ENCODE peak calls at places on chromosomes 6 and 20, in seven cellular contexts. D, W, N, U, O, F and H are unnamed samples.
A peak's percentile ranks its signal among the peaks of the same experiment; 100 is the strongest.

GRCh38 chr6:52013035-52013434 is 74.4 kb downstream of the PKHD1 start:
- DNase-seq in U (no peak), N (no peak), D (no peak), O (no peak), F (peak; percentile 21), W (no peak), H (no peak)

GRCh38 chr6:47407295-47408281 is 70.0 kb upstream of the CD2AP start:
- DNase-seq in F (no peak), N (peak; percentile 33), W (no peak), D (no peak), O (no peak), U (no peak), H (no peak)

GRCh38 chr6:41940759-41941279 is 789 bp downstream of the CCND3 start:
- DNase-seq in W (peak; percentile 54), N (no peak), D (peak; percentile 56), O (peak; percentile 70), U (no peak), F (no peak), H (peak; percentile 66)

GRCh38 chr20:24667689-24668383 is 198.4 kb downstream of the SYNDIG1 start:
- DNase-seq in F (no peak), O (no peak), N (no peak), D (no peak), U (no peak), W (no peak), H (no peak)

GRCh38 chr20:51375561-51375960 is 167.0 kb downstream of the NFATC2 start:
- DNase-seq in W (no peak), U (no peak), N (no peak), D (no peak), F (no peak), O (no peak), H (no peak)

GRCh38 chr6:163460307-163460782 is 45.8 kb downstream of the QKI start:
- DNase-seq in N (peak; percentile 63), D (no peak), F (no peak), O (no peak), U (peak; percentile 67), W (no peak), H (no peak)

GRCh38 chr6:34571388-34571787 is 15.3 kb upstream of the SPDEF start:
- DNase-seq in D (no peak), W (no peak), F (no peak), N (no peak), U (no peak), O (no peak), H (no peak)

GRCh38 chr6:44478158-44478557 is 90.7 kb downstream of the CDC5L start:
- DNase-seq in W (no peak), D (no peak), O (no peak), F (no peak), U (no peak), N (no peak), H (no peak)

GRCh38 chr6:132244744-132245143 is 156.5 kb downstream of the MOXD1 start:
- DNase-seq in W (no peak), N (no peak), F (no peak), O (no peak), U (no peak), D (no peak), H (no peak)

GRCh38 chr6:42783177-42783875 is 1.5 kb downstream of the BICRAL start:
- DNase-seq in W (peak; percentile 84), U (peak; percentile 72), O (peak; percentile 84), N (peak; percentile 33), D (peak; percentile 80), F (peak; percentile 65), H (peak; percentile 69)

GRCh38 chr6:102355578-102355977 is 962.1 kb downstream of the GRIK2 start:
- DNase-seq in D (no peak), F (no peak), W (no peak), O (no peak), N (no peak), U (no peak), H (no peak)

GRCh38 chr6:169042061-169042460 is 211.6 kb downstream of the THBS2 start:
- DNase-seq in F (no peak), O (no peak), D (no peak), W (no peak), N (no peak), U (no peak), H (no peak)

GRCh38 chr6:111685506-111685905 is 79.8 kb upstream of the TRAF3IP2 start:
- DNase-seq in W (no peak), U (no peak), O (no peak), D (no peak), N (no peak), F (no peak), H (no peak)

GRCh38 chr20:47262365-47263013 is 94.0 kb downstream of the ZMYND8 start:
- DNase-seq in O (no peak), F (no peak), W (no peak), U (no peak), D (no peak), N (no peak), H (no peak)

DNA sequence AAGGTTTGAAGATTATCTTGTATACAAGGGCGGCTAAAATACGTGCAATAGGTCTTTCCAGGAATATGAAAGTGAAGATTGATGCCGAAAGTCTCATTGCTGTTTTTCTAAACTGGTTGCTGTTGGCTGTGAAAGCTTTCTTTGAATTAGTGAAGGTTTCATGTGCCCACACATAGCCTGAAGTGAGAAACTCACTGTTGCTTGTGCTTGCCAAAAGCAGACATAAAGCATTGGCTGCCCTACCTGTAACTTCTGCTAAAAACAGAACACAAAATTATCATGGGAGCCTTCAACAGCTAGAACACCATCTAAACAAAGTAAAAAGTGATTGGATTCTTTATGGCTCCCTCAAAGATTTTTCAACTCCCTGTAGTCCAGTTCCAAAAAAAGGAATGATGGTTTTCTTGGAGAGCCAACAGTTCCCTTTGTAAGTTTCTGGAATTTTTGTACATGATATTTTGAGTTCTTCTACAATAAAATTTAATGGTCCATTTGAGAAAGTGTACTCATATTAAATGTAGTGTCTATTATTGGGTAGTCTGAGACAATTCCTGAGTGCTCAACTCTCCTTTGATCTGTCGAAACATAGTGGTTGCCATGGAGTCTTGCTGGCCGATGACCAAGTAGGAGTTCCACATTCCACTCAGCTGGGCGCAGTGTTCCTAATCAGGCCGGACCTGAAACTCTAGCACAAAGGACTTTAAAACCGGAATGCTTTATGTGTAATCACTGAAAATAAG is 68.5 kb downstream of the PLEKHG1 start:
- DNase-seq in N (peak; percentile 88), F (peak; percentile 96), U (peak; percentile 85), O (peak; percentile 89), D (peak; percentile 93), W (peak; percentile 89), H (peak; percentile 96)
- H3K4me1 ChIP-seq in N (peaks cover 14% of the 10 kb centered on the region), F (peaks cover 23% of the 10 kb centered on the region), U (no peaks in the 10 kb centered on the region), O (peaks cover 28% of the 10 kb centered on the region), D (peaks cover 18% of the 10 kb centered on the region), W (peaks cover 8% of the 10 kb centered on the region), H (no peaks in the 10 kb centered on the region)

GRCh38 chr6:48917233-48917632 is 545.8 kb downstream of the MMUT start:
- DNase-seq in F (no peak), N (no peak), W (no peak), O (no peak), D (no peak), U (no peak), H (no peak)

GRCh38 chr6:48919555-48919954 is 543.5 kb downstream of the MMUT start:
- DNase-seq in N (no peak), D (no peak), O (no peak), U (no peak), F (no peak), W (no peak), H (no peak)

GRCh38 chr6:48922837-48923236 is 540.2 kb downstream of the MMUT start:
- DNase-seq in O (no peak), N (no peak), W (no peak), D (no peak), F (no peak), U (no peak), H (no peak)
- TF ChIP-seq CTCF in O (no peak), N (no peak), W (no peak), D (no peak), F (no peak), U (no peak), H (no peak)

GRCh38 chr6:33080127-33081089 is 4.6 kb downstream of the HLA-DPB1 start:
- DNase-seq in D (peak; percentile 58), U (peak; percentile 50), F (peak; percentile 31), N (peak; percentile 25), W (peak; percentile 60), O (peak; percentile 74), H (peak; percentile 84)

GRCh38 chr6:33082702-33083101 is 6.9 kb downstream of the HLA-DPB1 start:
- DNase-seq in U (peak; percentile 49), O (peak; percentile 59), F (no peak), W (peak; percentile 29), N (no peak), D (peak; percentile 49), H (no peak)

GRCh38 chr6:33078919-33079521 is 3.2 kb downstream of the HLA-DPB1 start:
- DNase-seq in U (no peak), W (no peak), D (no peak), N (no peak), O (no peak), F (no peak), H (no peak)

GRCh38 chr6:33079575-33079974 is 3.8 kb downstream of the HLA-DPB1 start:
- DNase-seq in O (no peak), F (no peak), U (no peak), N (no peak), D (no peak), W (no peak), H (no peak)

DNA sequence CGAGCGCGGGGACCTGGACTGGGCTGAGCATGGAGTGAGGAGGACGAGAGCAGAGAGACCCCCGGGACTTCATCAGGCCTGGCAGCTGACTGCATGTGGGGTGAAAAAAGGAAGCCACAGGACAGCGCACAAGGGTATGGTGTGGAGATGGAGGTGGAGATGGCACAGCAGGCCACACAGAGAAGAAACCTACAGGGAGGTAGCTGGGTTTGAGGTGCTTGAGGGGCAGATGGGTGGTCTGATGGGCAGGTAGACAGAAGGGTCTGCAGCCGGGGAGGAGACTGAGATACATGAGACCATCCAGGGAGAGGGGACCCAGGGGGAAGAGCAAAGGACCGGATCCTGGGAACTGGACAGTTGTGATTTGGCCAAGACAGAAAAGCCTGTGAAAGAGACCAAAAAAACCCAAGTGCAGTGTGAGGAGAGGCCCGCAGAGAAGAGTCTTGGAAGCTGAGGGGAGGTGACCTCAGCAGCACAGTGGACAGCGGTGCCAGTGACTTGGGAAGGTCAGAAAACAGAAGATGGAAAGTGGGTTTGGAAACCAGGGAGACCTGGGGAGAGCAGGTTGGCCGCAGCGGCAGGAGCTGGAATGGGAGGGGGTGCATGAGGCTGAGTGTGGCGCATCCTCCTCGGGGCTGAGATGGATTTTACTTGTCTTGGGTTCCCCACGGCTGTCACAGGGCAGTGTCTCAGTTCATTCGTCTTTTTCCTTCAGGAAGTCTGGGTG is 5.5 kb downstream of the HLA-DPB1 start:
- DNase-seq in U (no peak), N (no peak), F (no peak), D (no peak), W (no peak), O (no peak), H (no peak)
- H3K4me3 ChIP-seq in U (peak overlapping the region; percentile 8), N (peak overlapping the region; percentile 69), F (peak overlapping the region; percentile 50), D (peak overlapping the region; percentile 16), W (peak overlapping the region; percentile 60), O (peak overlapping the region; percentile 50), H (peak overlapping the region; percentile 55)

GRCh38 chr6:139751179-139751578 is 376.7 kb upstream of the CITED2 start:
- DNase-seq in W (no peak), O (no peak), F (no peak), D (no peak), N (no peak), U (no peak), H (no peak)
- H3K4me1 ChIP-seq in W (peaks cover 23% of the 10 kb centered on the region), O (peaks cover 8% of the 10 kb centered on the region), F (peaks cover 8% of the 10 kb centered on the region), D (peaks cover 47% of the 10 kb centered on the region), N (peaks cover 23% of the 10 kb centered on the region), U (peaks cover 10% of the 10 kb centered on the region), H (no peaks in the 10 kb centered on the region)